ENCODE peak calls at places on chromosomes 16 and 17, in nine cellular contexts. I is breast epithelium; G is heart left ventricle; E is fibroblast of mammary gland; T is neural progenitor cell; W is PC-9; Y is HFFc6; V is CD4-positive, alpha-beta T cell; P is B cell. O is an unnamed sample.

GRCh38 chr17:73365203-73365933 is 53.6 kb upstream of the CDC42EP4 start:
- DNase-seq in I (no peak), G (no peak), E (no peak), T (no peak), W (no peak), Y (no peak), V (no peak), P (no peak), O (no peak)

GRCh38 chr16:8474576-8474975 is 115.7 kb downstream of the TMEM114 start:
- DNase-seq in I (no peak), G (no peak), E (no peak), T (no peak), W (no peak), Y (no peak), V (no peak), P (no peak), O (no peak)

GRCh38 chr17:41178341-41178740 is 320 bp upstream of the KRTAP4-2 start:
- DNase-seq in I (no peak), G (no peak), E (peak), T (no peak), W (no peak), Y (peak), V (no peak), P (no peak), O (no peak)

GRCh38 chr17:62119373-62119772 is 54.3 kb upstream of the MED13 start:
- DNase-seq in I (no peak), G (no peak), E (no peak), T (no peak), W (no peak), Y (no peak), V (no peak), P (no peak), O (no peak)

GRCh38 chr17:53570731-53571130 is 252.0 kb upstream of the KIF2B start:
- DNase-seq in I (no peak), G (no peak), E (no peak), T (no peak), W (no peak), Y (no peak), V (no peak), P (no peak), O (no peak)

GRCh38 chr17:58278661-58279015 is 2.1 kb downstream of the MPO start:
- DNase-seq in I (no peak), G (no peak), E (peak), T (no peak), W (no peak), Y (no peak), V (no peak), P (peak), O (peak)

GRCh38 chr16:84614914-84615813 is 2.7 kb downstream of the COTL1 start:
- DNase-seq in I (no peak), G (no peak), E (no peak), T (no peak), W (no peak), Y (no peak), V (no peak), P (no peak), O (no peak)

GRCh38 chr17:55734128-55734781 is 11.6 kb upstream of the TMEM100 start:
- DNase-seq in I (no peak), G (no peak), E (peak), T (peak), W (no peak), Y (no peak), V (no peak), P (no peak), O (no peak)

GRCh38 chr17:49523706-49524472 is 28.8 kb downstream of the NGFR start:
- DNase-seq in I (peak), G (no peak), E (peak), T (no peak), W (peak), Y (no peak), V (no peak), P (peak), O (no peak)

GRCh38 chr17:50593321-50593720 is 32.8 kb downstream of the CACNA1G start:
- DNase-seq in I (peak), G (peak), E (no peak), T (peak), W (no peak), Y (no peak), V (no peak), P (no peak), O (no peak)

GRCh38 chr16:17757808-17758207 is 287.0 kb upstream of the XYLT1 start:
- DNase-seq in I (no peak), G (no peak), E (no peak), T (no peak), W (no peak), Y (no peak), V (no peak), P (no peak), O (no peak)

GRCh38 chr17:57502696-57503307 is 242.3 kb downstream of the CCDC182 start:
- DNase-seq in I (no peak), G (no peak), E (no peak), T (no peak), W (no peak), Y (no peak), V (no peak), P (no peak), O (no peak)

GRCh38 chr16:88977028-88977844 is at the start of gene CBFA2T3:
- DNase-seq in I (peak), G (peak), E (no peak), T (no peak), W (peak), Y (no peak), V (no peak), P (peak), O (no peak)

GRCh38 chr17:18988546-18989173 is 15.9 kb downstream of the FAM83G start:
- DNase-seq in I (no peak), G (no peak), E (no peak), T (no peak), W (no peak), Y (no peak), V (no peak), P (no peak), O (no peak)

GRCh38 chr17:76540381-76541300 is 797 bp downstream of the PRCD start:
- DNase-seq in I (peak), G (peak), E (peak), T (peak), W (peak), Y (peak), V (no peak), P (peak), O (peak)

GRCh38 chr17:57514614-57515013 is 230.5 kb downstream of the CCDC182 start:
- DNase-seq in I (no peak), G (no peak), E (no peak), T (no peak), W (peak), Y (no peak), V (no peak), P (no peak), O (no peak)

GRCh38 chr16:56789360-56789759 is 59.4 kb downstream of the NUP93 start:
- DNase-seq in I (no peak), G (peak), E (peak), T (no peak), W (peak), Y (peak), V (no peak), P (no peak), O (no peak)

GRCh38 chr17:41133880-41134735 is 6.2 kb downstream of the KRTAP4-6 start:
- DNase-seq in I (no peak), G (no peak), E (no peak), T (no peak), W (no peak), Y (no peak), V (no peak), P (no peak), O (no peak)

GRCh38 chr16:70432800-70433455 is 6.0 kb downstream of the ST3GAL2 start:
- DNase-seq in I (no peak), G (no peak), E (no peak), T (no peak), W (no peak), Y (no peak), V (no peak), P (no peak), O (no peak)

GRCh38 chr16:15639061-15639568 is 3.8 kb downstream of the MARF1 start:
- DNase-seq in I (no peak), G (no peak), E (no peak), T (no peak), W (no peak), Y (no peak), V (peak), P (no peak), O (no peak)

GRCh38 chr17:44842748-44843147 is 4.9 kb upstream of the HIGD1B start:
- DNase-seq in I (no peak), G (peak), E (no peak), T (peak), W (no peak), Y (no peak), V (no peak), P (no peak), O (no peak)

GRCh38 chr17:33970271-33970670 is 284.8 kb upstream of the CCL2 start:
- DNase-seq in I (no peak), G (no peak), E (no peak), T (peak), W (no peak), Y (no peak), V (no peak), P (no peak), O (no peak)

GRCh38 chr17:73359987-73360410 is 48.2 kb upstream of the CDC42EP4 start:
- DNase-seq in I (peak), G (no peak), E (no peak), T (peak), W (peak), Y (no peak), V (no peak), P (no peak), O (no peak)

GRCh38 chr17:82215095-82215971 is 2.7 kb upstream of the CCDC57 start:
- DNase-seq in I (no peak), G (no peak), E (no peak), T (no peak), W (no peak), Y (no peak), V (no peak), P (peak), O (no peak)

GRCh38 chr17:47804461-47804860 is 17.1 kb downstream of the OSBPL7 start:
- DNase-seq in I (no peak), G (no peak), E (no peak), T (no peak), W (no peak), Y (no peak), V (no peak), P (peak), O (no peak)

GRCh38 chr16:50708373-50709060 is 15.1 kb downstream of the NOD2 start:
- DNase-seq in I (no peak), G (no peak), E (no peak), T (no peak), W (no peak), Y (no peak), V (no peak), P (no peak), O (no peak)

GRCh38 chr17:81178136-81179091 is 12.4 kb upstream of the AATK start:
- DNase-seq in I (no peak), G (no peak), E (no peak), T (no peak), W (no peak), Y (no peak), V (no peak), P (no peak), O (no peak)

GRCh38 chr17:37699285-37699973 is 45.4 kb downstream of the HNF1B start:
- DNase-seq in I (no peak), G (no peak), E (no peak), T (no peak), W (no peak), Y (peak), V (no peak), P (no peak), O (no peak)

GRCh38 chr17:4931974-4932373 is at the start of gene GP1BA:
- DNase-seq in I (no peak), G (no peak), E (no peak), T (no peak), W (no peak), Y (no peak), V (no peak), P (peak), O (no peak)

GRCh38 chr17:61770043-61770442 is 93.3 kb downstream of the BRIP1 start:
- DNase-seq in I (no peak), G (no peak), E (no peak), T (no peak), W (no peak), Y (peak), V (no peak), P (no peak), O (no peak)

GRCh38 chr16:57992084-57992483 is 8.4 kb downstream of the ZNF319 start:
- DNase-seq in I (no peak), G (no peak), E (no peak), T (no peak), W (no peak), Y (no peak), V (no peak), P (no peak), O (no peak)

GRCh38 chr17:36608794-36609497 is 7.6 kb downstream of the MRM1 start:
- DNase-seq in I (no peak), G (no peak), E (peak), T (peak), W (no peak), Y (peak), V (no peak), P (no peak), O (no peak)

GRCh38 chr16:85103096-85104079 is 8.9 kb downstream of the CIBAR2 start:
- DNase-seq in I (no peak), G (no peak), E (no peak), T (no peak), W (no peak), Y (no peak), V (no peak), P (peak), O (no peak)

GRCh38 chr17:66714046-66715023 is 120.6 kb upstream of the CACNG5 start:
- DNase-seq in I (no peak), G (no peak), E (no peak), T (no peak), W (no peak), Y (no peak), V (no peak), P (no peak), O (no peak)

GRCh38 chr17:82088838-82089722 is 9.0 kb downstream of the FASN start:
- DNase-seq in I (no peak), G (no peak), E (no peak), T (no peak), W (no peak), Y (no peak), V (no peak), P (no peak), O (no peak)

GRCh38 chr16:49497466-49497865 is 123.9 kb downstream of the C16orf78 start:
- DNase-seq in I (peak), G (no peak), E (no peak), T (no peak), W (no peak), Y (no peak), V (no peak), P (no peak), O (peak)

GRCh38 chr16:73432794-73433455 is 385.0 kb upstream of the ZFHX3 start:
- DNase-seq in I (no peak), G (no peak), E (no peak), T (no peak), W (no peak), Y (no peak), V (no peak), P (no peak), O (no peak)

GRCh38 chr16:89193021-89193575 is 7.2 kb downstream of the SLC22A31 start:
- DNase-seq in I (no peak), G (no peak), E (peak), T (peak), W (no peak), Y (no peak), V (no peak), P (peak), O (no peak)

GRCh38 chr16:65634291-65634690 is 512.4 kb upstream of the CDH11 start:
- DNase-seq in I (no peak), G (no peak), E (peak), T (no peak), W (no peak), Y (no peak), V (no peak), P (no peak), O (no peak)
- TF ChIP-seq CTCF in I (no peak), G (no peak), E (no peak), T (no peak), W (no peak), Y (no peak), V (no peak), P (no peak), O (no peak)

GRCh38 chr17:6496116-6496481 is 51.8 kb downstream of the PIMREG start:
- DNase-seq in I (peak), G (no peak), E (no peak), T (peak), W (no peak), Y (no peak), V (peak), P (no peak), O (no peak)

GRCh38 chr17:6494239-6494941 is 50.1 kb downstream of the PIMREG start:
- DNase-seq in I (no peak), G (no peak), E (no peak), T (no peak), W (peak), Y (no peak), V (peak), P (no peak), O (no peak)

GRCh38 chr17:6497496-6498221 is 53.4 kb downstream of the PIMREG start:
- DNase-seq in I (peak), G (no peak), E (no peak), T (no peak), W (no peak), Y (no peak), V (peak), P (no peak), O (no peak)

GRCh38 chr17:6496636-6497441 is 52.6 kb downstream of the PIMREG start:
- DNase-seq in I (peak), G (no peak), E (no peak), T (no peak), W (no peak), Y (no peak), V (peak), P (no peak), O (no peak)

DNA sequence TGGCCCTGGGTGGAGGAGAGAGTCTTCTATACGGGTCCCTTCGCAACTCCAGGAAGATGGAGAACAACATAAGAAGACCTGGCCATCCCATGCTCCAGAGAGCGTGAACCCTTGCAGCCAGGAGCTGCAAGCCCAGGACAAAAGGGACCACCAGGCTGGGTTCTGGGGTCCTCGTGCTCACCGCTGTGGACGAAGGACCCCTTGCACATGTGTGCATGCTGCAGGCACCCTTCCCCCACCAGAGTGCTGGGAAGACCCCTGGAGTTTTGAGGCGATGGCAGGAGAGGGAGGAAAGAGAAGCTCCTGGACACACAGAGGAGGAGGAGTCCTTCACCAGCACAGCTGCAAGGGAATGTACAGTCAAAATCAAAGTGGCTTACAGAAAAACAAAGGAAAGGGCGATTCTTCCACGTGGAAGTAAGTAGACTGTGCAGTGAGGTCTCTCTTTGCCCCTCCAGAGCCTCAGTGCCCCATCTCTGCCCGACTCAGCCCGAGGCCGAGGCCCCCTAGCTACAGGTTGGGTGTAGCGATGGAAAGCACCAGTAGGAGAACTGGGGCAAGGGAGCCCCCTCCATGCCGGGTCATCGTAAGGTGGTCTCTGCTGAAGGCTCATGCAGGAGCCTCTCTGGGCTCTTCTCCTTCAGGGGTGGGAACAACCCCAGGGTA is 51.3 kb downstream of the PIMREG start:
- DNase-seq in I (peak), G (no peak), E (no peak), T (no peak), W (no peak), Y (no peak), V (peak), P (no peak), O (no peak)
- TF ChIP-seq CTCF in I (no peak), G (no peak), E (no peak), T (peak), W (no peak), Y (peak), V (no peak), P (no peak), O (no peak)

GRCh38 chr16:24069036-24069590 is 187.0 kb upstream of the CACNG3 start:
- DNase-seq in I (no peak), G (no peak), E (no peak), T (no peak), W (no peak), Y (no peak), V (no peak), P (no peak), O (peak)

GRCh38 chr16:24071990-24072389 is 184.1 kb upstream of the CACNG3 start:
- DNase-seq in I (no peak), G (no peak), E (no peak), T (no peak), W (no peak), Y (no peak), V (no peak), P (no peak), O (peak)

GRCh38 chr16:24073321-24073720 is 182.8 kb upstream of the CACNG3 start:
- DNase-seq in I (no peak), G (no peak), E (no peak), T (no peak), W (no peak), Y (no peak), V (no peak), P (no peak), O (peak)

GRCh38 chr16:24074574-24074973 is 181.6 kb upstream of the CACNG3 start:
- DNase-seq in I (no peak), G (no peak), E (no peak), T (no peak), W (no peak), Y (no peak), V (no peak), P (no peak), O (no peak)

DNA sequence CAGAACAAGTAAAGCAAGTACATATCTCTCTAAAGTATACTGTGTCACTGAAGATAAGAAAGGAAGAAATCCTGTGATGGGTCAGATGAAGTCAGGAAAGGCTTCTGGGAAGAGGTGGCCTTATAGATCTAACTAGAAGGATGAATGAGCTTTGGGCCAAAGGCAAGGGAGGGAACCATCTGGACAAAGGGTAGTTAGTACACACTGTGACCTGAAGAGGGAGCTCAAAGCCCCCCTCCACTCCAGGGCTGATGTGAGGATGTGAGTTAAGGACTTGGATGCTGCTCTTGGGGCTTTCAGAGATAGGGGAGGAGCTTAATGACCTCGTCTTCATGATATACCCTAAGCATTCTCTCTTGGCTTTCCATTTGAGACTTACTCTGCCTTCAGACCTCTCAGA is 185.3 kb upstream of the CACNG3 start:
- DNase-seq in I (no peak), G (peak), E (peak), T (peak), W (no peak), Y (no peak), V (no peak), P (peak), O (peak)
- TF ChIP-seq CTCF in I (no peak), G (peak), E (peak), T (peak), W (peak), Y (peak), V (no peak), P (peak), O (peak)

DNA sequence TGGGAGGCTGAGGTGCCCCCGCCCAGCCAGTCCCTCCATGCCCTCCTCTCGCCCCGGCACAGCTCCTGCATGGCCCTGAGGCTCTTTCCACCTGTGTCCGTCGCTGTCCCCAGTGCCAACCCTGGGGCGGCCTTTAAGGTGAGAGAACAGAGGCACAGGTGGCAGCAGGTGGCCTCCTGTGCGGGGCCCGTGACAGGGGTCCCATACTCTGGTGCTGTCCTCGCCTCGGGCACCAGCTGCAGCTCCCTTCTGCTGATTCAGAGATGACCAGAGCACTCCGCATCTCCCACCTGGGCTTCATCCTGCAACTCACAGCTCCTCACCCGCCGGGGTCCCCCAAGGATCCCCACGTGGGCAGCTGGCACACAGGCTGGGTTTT is 8.0 kb downstream of the PRSS27 start:
- DNase-seq in I (no peak), G (no peak), E (no peak), T (no peak), W (no peak), Y (no peak), V (no peak), P (no peak), O (no peak)
- TF ChIP-seq CTCF in I (no peak), G (no peak), E (no peak), T (no peak), W (no peak), Y (no peak), V (no peak), P (no peak), O (no peak)

GRCh38 chr16:81181013-81181720 is 57.3 kb upstream of the BCO1 start:
- DNase-seq in I (peak), G (peak), E (peak), T (peak), W (peak), Y (peak), V (no peak), P (no peak), O (peak)
- TF ChIP-seq CTCF in I (no peak), G (no peak), E (no peak), T (no peak), W (no peak), Y (no peak), V (no peak), P (no peak), O (no peak)